ENCODE peak calls at places on chromosomes 11 and 22, in six cellular contexts. P is heart right ventricle; F is AG04449; Q is stimulated activated CD8-positive, alpha-beta memory T cell treated with anti-CD3 and anti-CD28 coated beads, Interleukin-4, amount 100 ng/mL, for 1 hour; C is mucosa of descending colon; B is T-helper 2 cell. M is an unnamed sample.
A peak's percentile ranks its signal among the peaks of the same experiment; 100 is the strongest.

GRCh38 chr11:85685820-85686459 is at the start of gene CCDC89:
- DNase-seq in B (no peak), P (peak; percentile 87), F (peak; percentile 58), Q (no peak), C (peak; percentile 45), M (peak; percentile 93)

GRCh38 chr11:12924650-12925049 is 84.5 kb upstream of the RASSF10 start:
- DNase-seq in F (no peak), P (no peak), C (no peak), Q (no peak), B (no peak), M (no peak)

GRCh38 chr11:34281256-34281655 is 76.6 kb downstream of the ABTB2 start:
- DNase-seq in F (no peak), B (no peak), Q (no peak), P (no peak), C (no peak), M (peak; percentile 67)

GRCh38 chr22:49158741-49159564 is 668.7 kb downstream of the BRD1 start:
- DNase-seq in C (no peak), B (no peak), Q (no peak), F (no peak), P (no peak), M (no peak)

GRCh38 chr22:33894515-33894914 is 25.8 kb downstream of the LARGE1 start:
- DNase-seq in P (no peak), F (no peak), Q (no peak), B (no peak), C (no peak), M (no peak)

GRCh38 chr22:35887296-35887875 is 141.2 kb downstream of the RBFOX2 start:
- DNase-seq in F (no peak), Q (no peak), B (no peak), P (no peak), C (no peak), M (no peak)

GRCh38 chr11:86735462-86736302 is 63.3 kb upstream of the ME3 start:
- DNase-seq in F (no peak), B (no peak), P (no peak), Q (no peak), C (no peak), M (no peak)

GRCh38 chr22:23503142-23503541 is 76.9 kb downstream of the IGLL1 start:
- DNase-seq in P (no peak), F (no peak), Q (no peak), B (no peak), C (no peak), M (no peak)

GRCh38 chr11:16157327-16157726 is 199.0 kb downstream of the SOX6 start:
- DNase-seq in C (no peak), B (no peak), Q (no peak), F (no peak), P (no peak), M (no peak)

M was measured in AG20443.